ENCODE peak calls at places on chromosomes 3 and 15, in six cellular contexts. One of them, this sample, is unnamed.

GRCh38 chr3:128850544-128850943 is 28.9 kb upstream of the ACAD9 start:
- DNase-seq in renal cortical epithelial cell: no peak
- DNase-seq in AG08395: no peak
- DNase-seq in HFF-Myc: no peak
- DNase-seq in tibial nerve: no peak
- DNase-seq in colonic mucosa: no peak
- DNase-seq in this sample: no peak

GRCh38 chr3:14273886-14274517 is 95.4 kb downstream of the LSM3 start:
- DNase-seq in renal cortical epithelial cell: no peak
- DNase-seq in AG08395: no peak
- DNase-seq in HFF-Myc: no peak
- DNase-seq in tibial nerve: no peak
- DNase-seq in colonic mucosa: no peak
- DNase-seq in this sample: no peak

GRCh38 chr15:92960996-92961681 is 61.0 kb downstream of the CHD2 start:
- DNase-seq in renal cortical epithelial cell: peak; percentile 89
- DNase-seq in AG08395: no peak
- DNase-seq in HFF-Myc: no peak
- DNase-seq in tibial nerve: no peak
- DNase-seq in colonic mucosa: no peak
- DNase-seq in this sample: no peak

GRCh38 chr3:177065285-177066028 is 131.8 kb downstream of the TBL1XR1 start:
- DNase-seq in renal cortical epithelial cell: no peak
- DNase-seq in AG08395: no peak
- DNase-seq in HFF-Myc: no peak
- DNase-seq in tibial nerve: no peak
- DNase-seq in colonic mucosa: no peak
- DNase-seq in this sample: no peak

GRCh38 chr3:53254190-53254809 is 1.5 kb downstream of the TKT start:
- DNase-seq in renal cortical epithelial cell: no peak
- DNase-seq in AG08395: no peak
- DNase-seq in HFF-Myc: no peak
- DNase-seq in tibial nerve: no peak
- DNase-seq in colonic mucosa: no peak
- DNase-seq in this sample: no peak

GRCh38 chr3:158718490-158719170 is 13.6 kb downstream of the RARRES1 start:
- DNase-seq in renal cortical epithelial cell: peak; percentile 94
- DNase-seq in AG08395: peak; percentile 50
- DNase-seq in HFF-Myc: peak; percentile 96
- DNase-seq in tibial nerve: no peak
- DNase-seq in colonic mucosa: peak; percentile 50
- DNase-seq in this sample: no peak

GRCh38 chr3:107868449-107868848 is 222.4 kb downstream of the CD47 start:
- DNase-seq in renal cortical epithelial cell: no peak
- DNase-seq in AG08395: no peak
- DNase-seq in HFF-Myc: no peak
- DNase-seq in tibial nerve: no peak
- DNase-seq in colonic mucosa: no peak
- DNase-seq in this sample: no peak

GRCh38 chr3:10532939-10533730 is 27.7 kb upstream of the ATP2B2 start:
- DNase-seq in renal cortical epithelial cell: no peak
- DNase-seq in AG08395: no peak
- DNase-seq in HFF-Myc: no peak
- DNase-seq in tibial nerve: no peak
- DNase-seq in colonic mucosa: peak; percentile 4
- DNase-seq in this sample: peak; percentile 49

GRCh38 chr15:97461212-97461611 is 499.3 kb upstream of the ARRDC4 start:
- DNase-seq in renal cortical epithelial cell: no peak
- DNase-seq in AG08395: no peak
- DNase-seq in HFF-Myc: no peak
- DNase-seq in tibial nerve: no peak
- DNase-seq in colonic mucosa: no peak
- DNase-seq in this sample: no peak

GRCh38 chr3:187016639-187017345 is 86.5 kb downstream of the ST6GAL1 start:
- DNase-seq in renal cortical epithelial cell: peak; percentile 98
- DNase-seq in AG08395: no peak
- DNase-seq in HFF-Myc: no peak
- DNase-seq in tibial nerve: no peak
- DNase-seq in colonic mucosa: peak; percentile 9
- DNase-seq in this sample: peak; percentile 60

GRCh38 chr3:5231067-5231466 is 43.6 kb downstream of the EDEM1 start:
- DNase-seq in renal cortical epithelial cell: no peak
- DNase-seq in AG08395: no peak
- DNase-seq in HFF-Myc: no peak
- DNase-seq in tibial nerve: no peak
- DNase-seq in colonic mucosa: no peak
- DNase-seq in this sample: no peak

GRCh38 chr3:25573386-25574171 is 91.1 kb downstream of the TOP2B start:
- DNase-seq in renal cortical epithelial cell: no peak
- DNase-seq in AG08395: peak; percentile 75
- DNase-seq in HFF-Myc: no peak
- DNase-seq in tibial nerve: no peak
- DNase-seq in colonic mucosa: no peak
- DNase-seq in this sample: no peak

GRCh38 chr3:115325539-115325938 is 178.5 kb upstream of the ZBTB20 start:
- DNase-seq in renal cortical epithelial cell: peak; percentile 36
- DNase-seq in AG08395: peak; percentile 30
- DNase-seq in HFF-Myc: peak; percentile 71
- DNase-seq in tibial nerve: no peak
- DNase-seq in colonic mucosa: no peak
- DNase-seq in this sample: no peak

GRCh38 chr3:108099679-108100428 is 9.0 kb upstream of the CD47 start:
- DNase-seq in renal cortical epithelial cell: no peak
- DNase-seq in AG08395: no peak
- DNase-seq in HFF-Myc: no peak
- DNase-seq in tibial nerve: no peak
- DNase-seq in colonic mucosa: no peak
- DNase-seq in this sample: no peak

GRCh38 chr3:112814256-112814655 is 32.4 kb downstream of the CD200R1L start:
- DNase-seq in renal cortical epithelial cell: peak; percentile 77
- DNase-seq in AG08395: peak; percentile 58
- DNase-seq in HFF-Myc: peak; percentile 50
- DNase-seq in tibial nerve: no peak
- DNase-seq in colonic mucosa: no peak
- DNase-seq in this sample: no peak

GRCh38 chr15:29558261-29558660 is 264.0 kb downstream of the TJP1 start:
- DNase-seq in renal cortical epithelial cell: no peak
- DNase-seq in AG08395: no peak
- DNase-seq in HFF-Myc: no peak
- DNase-seq in tibial nerve: no peak
- DNase-seq in colonic mucosa: no peak
- DNase-seq in this sample: no peak

GRCh38 chr3:30437172-30437571 is 169.2 kb upstream of the TGFBR2 start:
- DNase-seq in renal cortical epithelial cell: peak; percentile 83
- DNase-seq in AG08395: no peak
- DNase-seq in HFF-Myc: no peak
- DNase-seq in tibial nerve: peak; percentile 32
- DNase-seq in colonic mucosa: no peak
- DNase-seq in this sample: peak; percentile 65

GRCh38 chr15:50907866-50908208 is 646 bp upstream of the AP4E1 start:
- DNase-seq in renal cortical epithelial cell: peak; percentile 33
- DNase-seq in AG08395: peak; percentile 21
- DNase-seq in HFF-Myc: no peak
- DNase-seq in tibial nerve: no peak
- DNase-seq in colonic mucosa: peak; percentile 67
- DNase-seq in this sample: no peak

GRCh38 chr3:141050913-141051632 is at the start of gene SPSB4:
- DNase-seq in renal cortical epithelial cell: no peak
- DNase-seq in AG08395: peak; percentile 59
- DNase-seq in HFF-Myc: no peak
- DNase-seq in tibial nerve: no peak
- DNase-seq in colonic mucosa: no peak
- DNase-seq in this sample: no peak

GRCh38 chr15:25863968-25864580 is 947 bp upstream of the ATP10A start:
- DNase-seq in renal cortical epithelial cell: no peak
- DNase-seq in AG08395: no peak
- DNase-seq in HFF-Myc: no peak
- DNase-seq in tibial nerve: no peak
- DNase-seq in colonic mucosa: no peak
- DNase-seq in this sample: no peak

GRCh38 chr15:74464897-74465296 is 3.9 kb upstream of the UBL7 start:
- DNase-seq in renal cortical epithelial cell: no peak
- DNase-seq in AG08395: no peak
- DNase-seq in HFF-Myc: no peak
- DNase-seq in tibial nerve: no peak
- DNase-seq in colonic mucosa: no peak
- DNase-seq in this sample: no peak

GRCh38 chr3:40022267-40022827 is 212.9 kb downstream of the MYRIP start:
- DNase-seq in renal cortical epithelial cell: no peak
- DNase-seq in AG08395: no peak
- DNase-seq in HFF-Myc: no peak
- DNase-seq in tibial nerve: no peak
- DNase-seq in colonic mucosa: no peak
- DNase-seq in this sample: no peak

GRCh38 chr15:31522056-31522455 is 195.4 kb downstream of the KLF13 start:
- DNase-seq in renal cortical epithelial cell: no peak
- DNase-seq in AG08395: no peak
- DNase-seq in HFF-Myc: no peak
- DNase-seq in tibial nerve: no peak
- DNase-seq in colonic mucosa: no peak
- DNase-seq in this sample: peak; percentile 28

GRCh38 chr15:89299896-89300295 is 34.7 kb downstream of the POLG start:
- DNase-seq in renal cortical epithelial cell: peak; percentile 59
- DNase-seq in AG08395: peak; percentile 34
- DNase-seq in HFF-Myc: peak; percentile 7
- DNase-seq in tibial nerve: no peak
- DNase-seq in colonic mucosa: no peak
- DNase-seq in this sample: no peak

GRCh38 chr15:77497942-77498361 is 77.3 kb downstream of the HMG20A start:
- DNase-seq in renal cortical epithelial cell: no peak
- DNase-seq in AG08395: no peak
- DNase-seq in HFF-Myc: no peak
- DNase-seq in tibial nerve: no peak
- DNase-seq in colonic mucosa: no peak
- DNase-seq in this sample: no peak

GRCh38 chr15:66859688-66860253 is 157.7 kb downstream of the SMAD6 start:
- DNase-seq in renal cortical epithelial cell: no peak
- DNase-seq in AG08395: no peak
- DNase-seq in HFF-Myc: no peak
- DNase-seq in tibial nerve: no peak
- DNase-seq in colonic mucosa: peak; percentile 11
- DNase-seq in this sample: peak; percentile 23

GRCh38 chr15:40146037-40146436 is 14.8 kb upstream of the BUB1B start:
- DNase-seq in renal cortical epithelial cell: peak; percentile 73
- DNase-seq in AG08395: peak; percentile 22
- DNase-seq in HFF-Myc: no peak
- DNase-seq in tibial nerve: no peak
- DNase-seq in colonic mucosa: no peak
- DNase-seq in this sample: peak; percentile 36

GRCh38 chr3:175495331-175495730 is 636.2 kb downstream of the NAALADL2 start:
- DNase-seq in renal cortical epithelial cell: peak; percentile 7
- DNase-seq in AG08395: no peak
- DNase-seq in HFF-Myc: no peak
- DNase-seq in tibial nerve: no peak
- DNase-seq in colonic mucosa: no peak
- DNase-seq in this sample: no peak

GRCh38 chr3:57627976-57628375 is 30.8 kb upstream of the ARF4 start:
- DNase-seq in renal cortical epithelial cell: no peak
- DNase-seq in AG08395: no peak
- DNase-seq in HFF-Myc: no peak
- DNase-seq in tibial nerve: no peak
- DNase-seq in colonic mucosa: no peak
- DNase-seq in this sample: no peak

GRCh38 chr3:185420762-185421161 is 57.8 kb downstream of the MAP3K13 start:
- DNase-seq in renal cortical epithelial cell: peak; percentile 73
- DNase-seq in AG08395: no peak
- DNase-seq in HFF-Myc: no peak
- DNase-seq in tibial nerve: no peak
- DNase-seq in colonic mucosa: peak; percentile 82
- DNase-seq in this sample: no peak

GRCh38 chr3:129161860-129162271 is 1.0 kb upstream of the ISY1 start:
- DNase-seq in renal cortical epithelial cell: no peak
- DNase-seq in AG08395: peak; percentile 26
- DNase-seq in HFF-Myc: no peak
- DNase-seq in tibial nerve: no peak
- DNase-seq in colonic mucosa: peak; percentile 36
- DNase-seq in this sample: no peak

GRCh38 chr3:159045279-159045678 is 243.4 kb downstream of the MFSD1 start:
- DNase-seq in renal cortical epithelial cell: no peak
- DNase-seq in AG08395: no peak
- DNase-seq in HFF-Myc: no peak
- DNase-seq in tibial nerve: no peak
- DNase-seq in colonic mucosa: no peak
- DNase-seq in this sample: no peak

GRCh38 chr3:14403636-14404395 is 1.4 kb downstream of the SLC6A6 start:
- DNase-seq in renal cortical epithelial cell: no peak
- DNase-seq in AG08395: peak; percentile 43
- DNase-seq in HFF-Myc: no peak
- DNase-seq in tibial nerve: no peak
- DNase-seq in colonic mucosa: no peak
- DNase-seq in this sample: no peak

GRCh38 chr3:12854550-12854949 is 13.2 kb upstream of the RPL32 start:
- DNase-seq in renal cortical epithelial cell: no peak
- DNase-seq in AG08395: no peak
- DNase-seq in HFF-Myc: no peak
- DNase-seq in tibial nerve: no peak
- DNase-seq in colonic mucosa: no peak
- DNase-seq in this sample: no peak

GRCh38 chr15:58403581-58403980 is 28.2 kb upstream of the LIPC start:
- DNase-seq in renal cortical epithelial cell: no peak
- DNase-seq in AG08395: no peak
- DNase-seq in HFF-Myc: no peak
- DNase-seq in tibial nerve: no peak
- DNase-seq in colonic mucosa: no peak
- DNase-seq in this sample: no peak

GRCh38 chr3:181721369-181721768 is 9.6 kb downstream of the SOX2 start:
- DNase-seq in renal cortical epithelial cell: no peak
- DNase-seq in AG08395: no peak
- DNase-seq in HFF-Myc: no peak
- DNase-seq in tibial nerve: no peak
- DNase-seq in colonic mucosa: no peak
- DNase-seq in this sample: no peak

GRCh38 chr15:79942656-79943481 is 28.1 kb downstream of the BCL2A1 start:
- DNase-seq in renal cortical epithelial cell: peak; percentile 60
- DNase-seq in AG08395: no peak
- DNase-seq in HFF-Myc: no peak
- DNase-seq in tibial nerve: no peak
- DNase-seq in colonic mucosa: no peak
- DNase-seq in this sample: no peak